ENCODE peak calls at places on chromosome 1, in eight cellular contexts. One of them, this sample, is unnamed.

GRCh38 chr1:213244664-213245091 is 193.6 kb downstream of the RPS6KC1 start:
- DNase-seq in right atrium auricular region: no peak
- DNase-seq in AG10803: peak; percentile 63
- DNase-seq in GM12865: peak; percentile 68
- DNase-seq in breast epithelium: no peak
- DNase-seq in astrocyte of the spinal cord: peak; percentile 57
- DNase-seq in heart left ventricle: no peak
- DNase-seq in PC-3: peak; percentile 75
- DNase-seq in this sample: peak; percentile 68

GRCh38 chr1:199691540-199691939 is 336.0 kb upstream of the NR5A2 start:
- DNase-seq in AG10803: peak; percentile 89
- DNase-seq in right atrium auricular region: no peak
- DNase-seq in breast epithelium: no peak
- DNase-seq in PC-3: peak; percentile 65
- DNase-seq in heart left ventricle: no peak
- DNase-seq in astrocyte of the spinal cord: peak; percentile 83
- DNase-seq in GM12865: no peak
- DNase-seq in this sample: peak; percentile 78

GRCh38 chr1:242870944-242871343 is 346.4 kb upstream of the PLD5 start:
- DNase-seq in breast epithelium: no peak
- DNase-seq in right atrium auricular region: no peak
- DNase-seq in AG10803: no peak
- DNase-seq in GM12865: no peak
- DNase-seq in heart left ventricle: no peak
- DNase-seq in astrocyte of the spinal cord: no peak
- DNase-seq in PC-3: no peak
- DNase-seq in this sample: no peak

GRCh38 chr1:3908886-3909517 is 8.9 kb upstream of the C1orf174 start:
- DNase-seq in right atrium auricular region: no peak
- DNase-seq in GM12865: no peak
- DNase-seq in astrocyte of the spinal cord: no peak
- DNase-seq in breast epithelium: no peak
- DNase-seq in PC-3: no peak
- DNase-seq in AG10803: no peak
- DNase-seq in heart left ventricle: no peak
- DNase-seq in this sample: no peak

GRCh38 chr1:229585338-229585737 is 26.8 kb upstream of the ABCB10 start:
- DNase-seq in AG10803: no peak
- DNase-seq in right atrium auricular region: no peak
- DNase-seq in heart left ventricle: no peak
- DNase-seq in astrocyte of the spinal cord: no peak
- DNase-seq in PC-3: no peak
- DNase-seq in breast epithelium: no peak
- DNase-seq in GM12865: no peak
- DNase-seq in this sample: no peak

GRCh38 chr1:23394176-23394575 is 24.5 kb upstream of the ZNF436 start:
- DNase-seq in PC-3: no peak
- DNase-seq in AG10803: peak; percentile 77
- DNase-seq in breast epithelium: no peak
- DNase-seq in astrocyte of the spinal cord: peak; percentile 85
- DNase-seq in heart left ventricle: no peak
- DNase-seq in GM12865: no peak
- DNase-seq in right atrium auricular region: no peak
- DNase-seq in this sample: peak; percentile 99

GRCh38 chr1:184866991-184867788 is 107.1 kb downstream of the NIBAN1 start:
- DNase-seq in heart left ventricle: no peak
- DNase-seq in AG10803: peak; percentile 96
- DNase-seq in GM12865: peak; percentile 94
- DNase-seq in astrocyte of the spinal cord: peak; percentile 98
- DNase-seq in right atrium auricular region: no peak
- DNase-seq in breast epithelium: no peak
- DNase-seq in PC-3: peak; percentile 76
- DNase-seq in this sample: peak; percentile 99

GRCh38 chr1:6140413-6140812 is 39.7 kb downstream of the CHD5 start:
- DNase-seq in breast epithelium: no peak
- DNase-seq in heart left ventricle: no peak
- DNase-seq in PC-3: no peak
- DNase-seq in astrocyte of the spinal cord: no peak
- DNase-seq in GM12865: no peak
- DNase-seq in AG10803: no peak
- DNase-seq in right atrium auricular region: no peak
- DNase-seq in this sample: no peak

GRCh38 chr1:19096036-19096833 is 113.8 kb downstream of the UBR4 start:
- DNase-seq in right atrium auricular region: no peak
- DNase-seq in PC-3: peak; percentile 74
- DNase-seq in AG10803: peak; percentile 9
- DNase-seq in breast epithelium: no peak
- DNase-seq in heart left ventricle: no peak
- DNase-seq in astrocyte of the spinal cord: no peak
- DNase-seq in GM12865: no peak
- DNase-seq in this sample: peak; percentile 14

GRCh38 chr1:200887772-200888348 is 6.8 kb upstream of the INAVA start:
- DNase-seq in right atrium auricular region: no peak
- DNase-seq in GM12865: no peak
- DNase-seq in astrocyte of the spinal cord: no peak
- DNase-seq in AG10803: no peak
- DNase-seq in PC-3: no peak
- DNase-seq in breast epithelium: no peak
- DNase-seq in heart left ventricle: no peak
- DNase-seq in this sample: no peak

GRCh38 chr1:31072304-31072746 is 6.8 kb upstream of the PUM1 start:
- DNase-seq in breast epithelium: no peak
- DNase-seq in AG10803: no peak
- DNase-seq in GM12865: no peak
- DNase-seq in right atrium auricular region: no peak
- DNase-seq in heart left ventricle: no peak
- DNase-seq in PC-3: no peak
- DNase-seq in astrocyte of the spinal cord: no peak
- DNase-seq in this sample: no peak

GRCh38 chr1:5424802-5425201 is 567.4 kb downstream of the NPHP4 start:
- DNase-seq in breast epithelium: no peak
- DNase-seq in GM12865: no peak
- DNase-seq in right atrium auricular region: no peak
- DNase-seq in heart left ventricle: no peak
- DNase-seq in astrocyte of the spinal cord: no peak
- DNase-seq in PC-3: peak; percentile 61
- DNase-seq in AG10803: no peak
- DNase-seq in this sample: no peak

GRCh38 chr1:41359211-41360073 is 1.8 kb upstream of the FOXO6 start:
- DNase-seq in PC-3: no peak
- DNase-seq in astrocyte of the spinal cord: peak; percentile 46
- DNase-seq in heart left ventricle: peak; percentile 52
- DNase-seq in GM12865: no peak
- DNase-seq in right atrium auricular region: no peak
- DNase-seq in AG10803: peak; percentile 84
- DNase-seq in breast epithelium: no peak
- DNase-seq in this sample: peak; percentile 11

GRCh38 chr1:218366322-218367052 is 21.4 kb downstream of the TGFB2 start:
- DNase-seq in breast epithelium: no peak
- DNase-seq in astrocyte of the spinal cord: peak; percentile 54
- DNase-seq in right atrium auricular region: no peak
- DNase-seq in heart left ventricle: no peak
- DNase-seq in GM12865: no peak
- DNase-seq in PC-3: no peak
- DNase-seq in AG10803: no peak
- DNase-seq in this sample: no peak

GRCh38 chr1:42777860-42778259 is 6.9 kb upstream of the TMEM269 start:
- DNase-seq in breast epithelium: no peak
- DNase-seq in GM12865: peak; percentile 42
- DNase-seq in heart left ventricle: no peak
- DNase-seq in AG10803: peak; percentile 48
- DNase-seq in right atrium auricular region: no peak
- DNase-seq in astrocyte of the spinal cord: peak; percentile 25
- DNase-seq in PC-3: peak; percentile 48
- DNase-seq in this sample: peak; percentile 56

GRCh38 chr1:220680085-220680687 is 10.0 kb upstream of the C1orf115 start:
- DNase-seq in astrocyte of the spinal cord: peak; percentile 39
- DNase-seq in right atrium auricular region: no peak
- DNase-seq in AG10803: peak; percentile 31
- DNase-seq in GM12865: peak; percentile 56
- DNase-seq in heart left ventricle: no peak
- DNase-seq in breast epithelium: no peak
- DNase-seq in PC-3: peak; percentile 73
- DNase-seq in this sample: peak; percentile 50

GRCh38 chr1:236206548-236206947 is 64.2 kb downstream of the GPR137B start:
- DNase-seq in heart left ventricle: peak; percentile 65
- DNase-seq in breast epithelium: no peak
- DNase-seq in GM12865: no peak
- DNase-seq in AG10803: no peak
- DNase-seq in right atrium auricular region: no peak
- DNase-seq in astrocyte of the spinal cord: no peak
- DNase-seq in PC-3: no peak
- DNase-seq in this sample: no peak

GRCh38 chr1:19974822-19975416 is 4.5 kb downstream of the PLA2G2A start:
- DNase-seq in PC-3: peak; percentile 83
- DNase-seq in GM12865: peak; percentile 32
- DNase-seq in breast epithelium: no peak
- DNase-seq in astrocyte of the spinal cord: peak; percentile 62
- DNase-seq in AG10803: peak; percentile 75
- DNase-seq in right atrium auricular region: peak; percentile 78
- DNase-seq in heart left ventricle: peak; percentile 55
- DNase-seq in this sample: peak; percentile 81

GRCh38 chr1:210342986-210343780 is 14.5 kb downstream of the HHAT start:
- DNase-seq in GM12865: peak; percentile 68
- DNase-seq in breast epithelium: no peak
- DNase-seq in AG10803: no peak
- DNase-seq in astrocyte of the spinal cord: no peak
- DNase-seq in PC-3: no peak
- DNase-seq in heart left ventricle: no peak
- DNase-seq in right atrium auricular region: no peak
- DNase-seq in this sample: peak; percentile 55

GRCh38 chr1:36464605-36465393 is 615 bp upstream of the MRPS15 start:
- DNase-seq in heart left ventricle: no peak
- DNase-seq in AG10803: peak; percentile 22
- DNase-seq in GM12865: no peak
- DNase-seq in PC-3: no peak
- DNase-seq in astrocyte of the spinal cord: no peak
- DNase-seq in breast epithelium: no peak
- DNase-seq in right atrium auricular region: no peak
- DNase-seq in this sample: peak; percentile 28

DNA sequence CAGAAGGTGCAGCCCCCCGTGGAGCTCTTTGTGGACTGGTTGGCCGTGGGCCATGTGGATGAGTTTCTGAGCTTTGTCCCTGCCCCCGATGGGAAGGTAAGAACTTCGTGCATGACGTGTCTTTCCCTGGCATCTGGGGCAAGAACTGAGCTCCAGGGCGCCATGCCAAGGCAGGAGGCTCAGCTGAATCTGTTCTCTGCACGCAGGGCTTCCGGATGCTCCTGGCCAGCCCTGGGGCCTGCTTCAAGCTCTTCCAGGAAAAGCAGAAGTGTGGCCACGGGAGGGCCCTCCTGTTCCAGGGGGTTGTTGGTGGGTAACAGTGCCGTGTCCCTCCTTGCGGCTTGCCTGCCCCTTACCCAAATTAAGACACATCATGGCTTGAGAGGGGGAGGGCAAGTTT is 27.7 kb downstream of the PADI3 start:
- DNase-seq in astrocyte of the spinal cord: peak; percentile 33
- DNase-seq in PC-3: peak; percentile 94
- DNase-seq in GM12865: no peak
- DNase-seq in right atrium auricular region: no peak
- DNase-seq in AG10803: peak; percentile 76
- DNase-seq in breast epithelium: peak; percentile 50
- DNase-seq in heart left ventricle: no peak
- DNase-seq in this sample: peak; percentile 37
- H3K4me3 ChIP-seq in astrocyte of the spinal cord: no peak overlapping the region
- H3K4me3 ChIP-seq in PC-3: no peak overlapping the region
- H3K4me3 ChIP-seq in GM12865: no peak overlapping the region
- H3K4me3 ChIP-seq in right atrium auricular region: no peak overlapping the region
- H3K4me3 ChIP-seq in AG10803: no peak overlapping the region
- H3K4me3 ChIP-seq in breast epithelium: no peak overlapping the region
- H3K4me3 ChIP-seq in heart left ventricle: no peak overlapping the region
- H3K4me3 ChIP-seq in this sample: no peak overlapping the region

GRCh38 chr1:181077576-181078242 is 10.8 kb upstream of the IER5 start:
- DNase-seq in astrocyte of the spinal cord: peak; percentile 31
- DNase-seq in PC-3: peak; percentile 77
- DNase-seq in AG10803: peak; percentile 69
- DNase-seq in GM12865: no peak
- DNase-seq in breast epithelium: no peak
- DNase-seq in heart left ventricle: no peak
- DNase-seq in right atrium auricular region: no peak
- DNase-seq in this sample: peak; percentile 23
- TF ChIP-seq CTCF in astrocyte of the spinal cord: no peak
- TF ChIP-seq CTCF in PC-3: no peak
- TF ChIP-seq CTCF in AG10803: no peak
- TF ChIP-seq CTCF in GM12865: no peak
- TF ChIP-seq CTCF in breast epithelium: no peak
- TF ChIP-seq CTCF in heart left ventricle: no peak
- TF ChIP-seq CTCF in right atrium auricular region: no peak
- TF ChIP-seq CTCF in this sample: no peak

DNA sequence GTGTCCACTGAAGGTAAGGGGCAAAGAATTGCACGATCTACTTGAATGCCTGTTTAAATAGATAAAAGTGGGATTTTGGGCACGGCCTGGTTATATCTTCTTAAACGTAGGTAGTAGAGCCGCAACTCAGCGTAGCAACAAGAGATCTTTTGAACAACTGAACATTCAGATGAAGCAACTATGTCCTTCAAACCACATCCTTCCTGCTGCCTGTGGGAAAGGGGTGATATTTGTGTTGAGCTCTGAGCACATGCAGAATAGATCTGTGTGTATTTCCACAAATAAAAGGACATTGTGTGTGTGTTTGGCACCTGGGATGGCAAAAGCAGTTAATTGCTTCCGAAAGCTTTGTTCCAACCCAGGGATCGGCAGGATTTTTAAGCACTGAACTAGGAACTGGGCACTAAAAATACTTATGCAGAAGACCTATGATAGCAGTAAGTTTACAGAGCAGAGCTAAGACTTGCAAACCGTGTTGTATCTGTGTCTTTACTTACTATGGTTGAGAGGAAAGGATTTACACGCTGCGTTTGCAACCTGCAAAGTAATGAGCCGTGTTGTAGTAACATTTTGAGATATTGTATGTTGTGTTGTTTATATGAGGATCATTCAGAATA is 333.4 kb downstream of the CHRM3 start:
- DNase-seq in right atrium auricular region: no peak
- DNase-seq in GM12865: no peak
- DNase-seq in breast epithelium: no peak
- DNase-seq in AG10803: no peak
- DNase-seq in astrocyte of the spinal cord: no peak
- DNase-seq in PC-3: no peak
- DNase-seq in heart left ventricle: no peak
- DNase-seq in this sample: no peak
- H3K4me3 ChIP-seq in right atrium auricular region: no peak overlapping the region
- H3K4me3 ChIP-seq in GM12865: no peak overlapping the region
- H3K4me3 ChIP-seq in breast epithelium: peak overlapping the region; percentile 1
- H3K4me3 ChIP-seq in AG10803: no peak overlapping the region
- H3K4me3 ChIP-seq in astrocyte of the spinal cord: no peak overlapping the region
- H3K4me3 ChIP-seq in PC-3: no peak overlapping the region
- H3K4me3 ChIP-seq in heart left ventricle: no peak overlapping the region
- H3K4me3 ChIP-seq in this sample: no peak overlapping the region

DNA sequence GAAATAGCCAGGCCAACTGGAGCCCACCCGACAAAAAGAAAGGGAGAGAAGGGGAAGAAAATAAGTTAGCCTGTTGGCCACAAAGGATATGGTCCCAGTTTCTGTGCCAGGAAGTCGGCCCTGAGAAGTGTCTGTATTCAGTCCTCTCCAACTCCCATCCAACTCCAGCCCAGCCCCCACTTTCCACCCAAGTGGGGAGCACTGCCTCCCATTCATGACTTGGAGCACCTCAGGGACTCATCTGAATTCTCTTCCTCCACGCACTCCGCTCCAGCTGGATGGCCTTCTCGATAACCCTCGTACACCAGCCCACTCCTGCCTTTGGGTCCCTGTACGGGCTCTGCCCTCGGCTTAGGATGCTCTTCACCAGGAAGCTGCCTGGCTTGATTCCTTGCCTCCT is 2.0 kb upstream of the WNT2B start:
- DNase-seq in PC-3: no peak
- DNase-seq in right atrium auricular region: no peak
- DNase-seq in GM12865: no peak
- DNase-seq in heart left ventricle: no peak
- DNase-seq in breast epithelium: no peak
- DNase-seq in astrocyte of the spinal cord: no peak
- DNase-seq in AG10803: no peak
- DNase-seq in this sample: no peak
- TF ChIP-seq CTCF in PC-3: no peak
- TF ChIP-seq CTCF in right atrium auricular region: no peak
- TF ChIP-seq CTCF in GM12865: no peak
- TF ChIP-seq CTCF in heart left ventricle: no peak
- TF ChIP-seq CTCF in breast epithelium: no peak
- TF ChIP-seq CTCF in astrocyte of the spinal cord: no peak
- TF ChIP-seq CTCF in AG10803: no peak
- TF ChIP-seq CTCF in this sample: no peak